ENCODE peak calls at places on chromosomes 4 and X, in nine cellular contexts. O, U, G, F, E, P, C, X and V are unnamed samples. For H3K27me3, the result is how much of the 10 kb centered on the place peaks cover.

GRCh38 chr4:168197926-168198325 is 105.6 kb downstream of the ANXA10 start:
- DNase-seq in O (peak), U (no peak), G (peak), F (no peak), E (no peak), P (no peak), C (no peak), X (no peak), V (no peak)

GRCh38 chr4:138845051-138845450 is 170.5 kb upstream of the NOCT start:
- DNase-seq in O (no peak), U (no peak), G (no peak), F (no peak), E (peak), P (no peak), C (no peak), X (no peak), V (no peak)

GRCh38 chr4:75702919-75703411 is 21.4 kb upstream of the USO1 start:
- DNase-seq in O (no peak), U (no peak), G (no peak), F (peak), E (no peak), P (no peak), C (peak), X (no peak), V (no peak)

GRCh38 chr4:56375458-56375857 is 11.8 kb downstream of the AASDH start:
- DNase-seq in O (no peak), U (no peak), G (no peak), F (no peak), E (no peak), P (no peak), C (no peak), X (no peak), V (no peak)

GRCh38 chr4:57098945-57099344 is 11.2 kb downstream of the IGFBP7 start:
- DNase-seq in O (no peak), U (no peak), G (peak), F (no peak), E (no peak), P (no peak), C (no peak), X (no peak), V (no peak)

GRCh38 chr4:41150401-41150800 is 63.9 kb downstream of the APBB2 start:
- DNase-seq in O (no peak), U (no peak), G (no peak), F (no peak), E (no peak), P (no peak), C (no peak), X (no peak), V (no peak)

GRCh38 chr4:67983333-67983732 is 20.0 kb upstream of the TMPRSS11A start:
- DNase-seq in O (no peak), U (no peak), G (peak), F (no peak), E (no peak), P (no peak), C (no peak), X (no peak), V (no peak)

GRCh38 chr4:188127157-188127874 is 11.9 kb upstream of the TRIML1 start:
- DNase-seq in O (no peak), U (peak), G (peak), F (no peak), E (no peak), P (no peak), C (no peak), X (no peak), V (no peak)

GRCh38 chrX:112941209-112941788 is 100.7 kb upstream of the AMOT start:
- DNase-seq in O (no peak), U (no peak), G (no peak), F (peak), E (no peak), P (no peak), C (no peak), X (no peak), V (no peak)

GRCh38 chr4:169064281-169064680 is 54.2 kb upstream of the CBR4 start:
- DNase-seq in O (no peak), U (no peak), G (no peak), F (no peak), E (no peak), P (no peak), C (no peak), X (no peak), V (no peak)

GRCh38 chr4:14529653-14530052 is 472.6 kb upstream of the CPEB2 start:
- DNase-seq in O (no peak), U (no peak), G (no peak), F (no peak), E (peak), P (no peak), C (no peak), X (no peak), V (no peak)

GRCh38 chr4:5885733-5886132 is 7.2 kb downstream of the CRMP1 start:
- DNase-seq in O (no peak), U (no peak), G (no peak), F (no peak), E (no peak), P (no peak), C (no peak), X (no peak), V (no peak)

GRCh38 chr4:5888706-5889696 is 3.9 kb downstream of the CRMP1 start:
- DNase-seq in O (no peak), U (no peak), G (no peak), F (no peak), E (peak), P (no peak), C (no peak), X (no peak), V (no peak)

GRCh38 chr4:5887361-5888221 is 5.3 kb downstream of the CRMP1 start:
- DNase-seq in O (no peak), U (no peak), G (no peak), F (no peak), E (peak), P (no peak), C (no peak), X (no peak), V (no peak)

GRCh38 chr4:5888222-5888701 is 4.6 kb downstream of the CRMP1 start:
- DNase-seq in O (no peak), U (no peak), G (no peak), F (no peak), E (peak), P (no peak), C (no peak), X (no peak), V (no peak)

GRCh38 chr4:5887011-5887360 is 5.9 kb downstream of the CRMP1 start:
- DNase-seq in O (no peak), U (no peak), G (no peak), F (no peak), E (no peak), P (no peak), C (no peak), X (no peak), V (no peak)
- H3K27me3 ChIP-seq in O (under half), U (half or more), G (under half), F (half or more), E (under half), P (under half), C (under half), X (under half), V (half or more)

GRCh38 chrX:67544281-67544680 is 460 bp downstream of the AR start:
- DNase-seq in O (no peak), U (no peak), G (no peak), F (no peak), E (no peak), P (peak), C (no peak), X (no peak), V (peak)

GRCh38 chrX:67543818-67544217 is at the start of gene AR:
- DNase-seq in O (peak), U (no peak), G (peak), F (peak), E (peak), P (peak), C (no peak), X (no peak), V (peak)

GRCh38 chrX:67545772-67546495 is 2.1 kb downstream of the AR start:
- DNase-seq in O (peak), U (no peak), G (no peak), F (no peak), E (peak), P (peak), C (no peak), X (no peak), V (peak)

GRCh38 chrX:67546496-67547423 is 2.9 kb downstream of the AR start:
- DNase-seq in O (no peak), U (no peak), G (no peak), F (no peak), E (peak), P (no peak), C (no peak), X (no peak), V (no peak)

DNA sequence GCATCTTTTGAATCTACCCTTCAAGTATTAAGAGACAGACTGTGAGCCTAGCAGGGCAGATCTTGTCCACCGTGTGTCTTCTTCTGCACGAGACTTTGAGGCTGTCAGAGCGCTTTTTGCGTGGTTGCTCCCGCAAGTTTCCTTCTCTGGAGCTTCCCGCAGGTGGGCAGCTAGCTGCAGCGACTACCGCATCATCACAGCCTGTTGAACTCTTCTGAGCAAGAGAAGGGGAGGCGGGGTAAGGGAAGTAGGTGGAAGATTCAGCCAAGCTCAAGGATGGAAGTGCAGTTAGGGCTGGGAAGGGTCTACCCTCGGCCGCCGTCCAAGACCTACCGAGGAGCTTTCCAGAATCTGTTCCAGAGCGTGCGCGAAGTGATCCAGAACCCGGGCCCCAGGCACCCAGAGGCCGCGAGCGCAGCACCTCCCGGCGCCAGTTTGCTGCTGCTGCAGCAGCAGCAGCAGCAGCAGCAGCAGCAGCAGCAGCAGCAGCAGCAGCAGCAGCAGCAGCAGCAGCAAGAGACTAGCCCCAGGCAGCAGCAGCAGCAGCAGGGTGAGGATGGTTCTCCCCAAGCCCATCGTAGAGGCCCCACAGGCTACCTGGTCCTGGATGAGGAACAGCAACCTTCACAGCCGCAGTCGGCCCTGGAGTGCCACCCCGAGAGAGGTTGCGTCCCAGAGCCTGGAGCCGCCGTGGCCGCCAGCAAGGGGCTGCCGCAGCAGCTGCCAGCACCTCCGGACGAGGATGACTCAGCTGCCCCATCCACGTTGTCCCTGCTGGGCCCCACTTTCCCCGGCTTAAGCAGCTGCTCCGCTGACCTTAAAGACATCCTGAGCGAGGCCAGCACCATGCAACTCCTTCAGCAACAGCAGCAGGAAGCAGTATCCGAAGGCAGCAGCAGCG is 1.3 kb downstream of the AR start:
- DNase-seq in O (peak), U (no peak), G (peak), F (no peak), E (peak), P (peak), C (no peak), X (no peak), V (peak)
- H3K4me3 ChIP-seq in O (peak), U (no peak), G (peak), F (peak), E (peak), P (peak), C (no peak), X (no peak), V (peak)

DNA sequence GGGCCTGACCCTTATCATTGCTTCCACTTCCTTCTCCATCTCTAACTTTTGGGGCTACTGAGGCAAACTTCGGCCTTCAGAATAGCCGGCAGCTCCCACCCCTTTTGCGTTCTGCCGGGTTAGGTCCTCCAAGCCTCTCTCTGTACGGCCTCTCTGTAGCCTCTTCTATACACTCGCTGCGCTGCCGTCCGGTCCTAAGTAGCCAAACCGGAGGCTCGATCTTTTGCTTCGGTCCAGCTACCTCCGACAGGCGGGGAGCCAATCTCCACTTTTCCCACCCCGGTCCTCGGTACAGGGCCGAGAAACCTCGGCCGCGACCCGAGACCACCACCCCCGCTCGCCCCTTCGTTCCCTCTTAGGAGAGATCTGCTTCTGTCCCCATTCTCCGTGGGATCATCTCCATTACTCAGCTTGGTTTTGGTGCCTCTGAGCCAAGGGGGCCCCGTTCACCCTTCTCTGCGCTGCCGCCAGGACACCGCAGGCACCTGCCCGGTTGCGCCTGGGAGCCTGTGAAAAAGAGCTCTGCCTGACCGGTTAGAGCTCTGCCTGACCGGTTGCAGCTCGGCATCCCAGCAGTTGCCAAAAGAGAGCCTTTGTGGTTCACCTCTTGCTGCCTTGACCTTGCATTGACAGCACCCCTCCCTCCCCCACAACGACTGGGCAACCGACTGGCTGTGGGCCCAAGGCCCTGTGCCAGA is 1.0 kb upstream of the HTR2C start:
- DNase-seq in O (no peak), U (no peak), G (no peak), F (no peak), E (peak), P (peak), C (no peak), X (no peak), V (no peak)
- H3K27me3 ChIP-seq in O (under half), U (under half), G (under half), F (half or more), E (half or more), P (under half), C (under half), X (under half), V (half or more)

DNA sequence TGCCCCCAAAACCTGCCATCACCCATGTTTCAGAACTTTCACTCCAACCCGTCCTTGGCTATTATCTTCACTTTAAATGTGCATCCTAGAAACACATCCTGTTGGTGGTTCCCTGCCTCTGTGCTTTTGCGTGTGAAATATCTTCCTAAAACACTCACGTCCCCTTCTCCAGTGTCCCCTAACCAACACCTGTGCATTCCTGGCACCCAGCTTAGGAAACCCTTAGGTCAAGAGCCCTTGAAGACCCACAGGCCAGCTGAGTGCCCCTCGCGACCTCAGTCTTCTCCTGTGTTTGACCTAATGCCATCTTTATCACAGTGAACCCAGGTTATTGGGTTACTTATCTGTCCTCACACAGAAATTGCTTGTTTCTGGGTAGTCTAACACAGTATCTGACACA is 117.6 kb downstream of the STK32B start:
- DNase-seq in O (no peak), U (no peak), G (no peak), F (no peak), E (peak), P (no peak), C (no peak), X (no peak), V (no peak)
- H3K4me3 ChIP-seq in O (no peak), U (no peak), G (no peak), F (no peak), E (no peak), P (no peak), C (no peak), X (no peak), V (no peak)

GRCh38 chr4:154489558-154490260 is 1.9 kb downstream of the DCHS2 start:
- DNase-seq in O (no peak), U (no peak), G (no peak), F (no peak), E (peak), P (no peak), C (no peak), X (no peak), V (no peak)
- H3K27me3 ChIP-seq in O (under half), U (under half), G (under half), F (half or more), E (half or more), P (under half), C (under half), X (under half), V (half or more)

GRCh38 chr4:142556613-142557012 is 289.5 kb downstream of the INPP4B start:
- DNase-seq in O (no peak), U (no peak), G (no peak), F (no peak), E (no peak), P (no peak), C (no peak), X (no peak), V (no peak)
- H3K4me3 ChIP-seq in O (no peak), U (no peak), G (no peak), F (no peak), E (no peak), P (no peak), C (no peak), X (peak), V (no peak)

DNA sequence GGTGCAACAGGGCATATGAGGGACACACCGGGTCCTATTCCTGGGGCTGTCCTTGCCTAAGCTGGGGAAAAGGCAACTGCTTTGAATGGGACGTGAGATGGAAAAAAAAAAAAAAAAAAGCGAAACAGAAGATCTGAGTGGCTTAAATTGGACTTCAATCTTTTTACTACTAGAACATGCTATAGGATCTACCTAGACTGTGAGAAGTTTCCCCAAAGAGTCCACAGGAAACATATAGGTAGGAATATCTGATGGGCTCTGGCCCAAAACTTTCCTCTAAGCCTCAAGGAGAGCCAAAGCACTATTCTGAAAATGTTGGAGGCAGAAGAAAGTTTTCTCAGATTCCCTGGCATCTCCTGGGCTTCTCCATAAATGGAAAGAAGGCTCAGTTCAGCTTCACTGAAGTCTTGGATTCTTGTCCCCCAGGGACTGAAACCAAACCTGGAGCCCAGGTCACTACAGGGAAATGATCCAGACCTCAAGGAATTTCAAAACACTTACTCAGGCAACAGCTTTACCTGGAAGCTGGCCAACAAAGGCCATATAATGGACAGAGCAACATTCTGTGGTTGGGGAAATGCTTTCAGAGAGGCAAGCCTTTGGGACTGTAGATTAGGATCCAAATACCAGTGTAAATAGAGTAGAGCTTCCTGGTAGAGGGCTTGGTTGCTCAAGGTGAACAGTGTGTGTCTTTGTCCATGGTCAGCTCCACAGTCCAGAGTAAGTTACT is 56.9 kb upstream of the PROM1 start:
- DNase-seq in O (peak), U (peak), G (peak), F (peak), E (peak), P (peak), C (no peak), X (no peak), V (no peak)
- H3K27me3 ChIP-seq in O (under half), U (under half), G (under half), F (under half), E (under half), P (under half), C (under half), X (under half), V (under half)